ENCODE peak calls at places on chromosomes 6 and 20, in seven cellular contexts. T is stomach, D is trophoblast cell, Q is RPMI8226, I is BE2C, C is H54, O is endodermal cell. W is an unnamed sample.

GRCh38 chr6:121951918-121952379 is 447.5 kb upstream of the HSF2 start:
- DNase-seq in T (no peak), D (no peak), Q (no peak), I (no peak), C (peak; percentile 9), O (no peak), W (no peak)

GRCh38 chr20:50932016-50932338 is 740 bp upstream of the ADNP start:
- DNase-seq in T (no peak), D (no peak), Q (no peak), I (no peak), C (no peak), O (no peak), W (no peak)

GRCh38 chr6:90028995-90029635 is 134.8 kb downstream of the GJA10 start:
- DNase-seq in T (no peak), D (no peak), Q (no peak), I (no peak), C (no peak), O (no peak), W (no peak)

GRCh38 chr6:6629416-6629815 is 40.9 kb downstream of the LY86 start:
- DNase-seq in T (no peak), D (no peak), Q (no peak), I (no peak), C (no peak), O (peak; percentile 24), W (no peak)

GRCh38 chr6:97437087-97437486 is 154.1 kb upstream of the MMS22L start:
- DNase-seq in T (no peak), D (no peak), Q (no peak), I (no peak), C (no peak), O (no peak), W (no peak)

GRCh38 chr6:21836772-21837460 is 243.4 kb downstream of the SOX4 start:
- DNase-seq in T (no peak), D (peak; percentile 40), Q (no peak), I (peak; percentile 26), C (no peak), O (no peak), W (no peak)

GRCh38 chr6:43396408-43397149 is 27.1 kb upstream of the ZNF318 start:
- DNase-seq in T (peak; percentile 40), D (peak; percentile 59), Q (no peak), I (no peak), C (no peak), O (no peak), W (no peak)

GRCh38 chr6:89375427-89375868 is 22.9 kb upstream of the UBE2J1 start:
- DNase-seq in T (peak; percentile 71), D (peak; percentile 28), Q (peak; percentile 83), I (peak; percentile 74), C (no peak), O (peak; percentile 94), W (peak; percentile 93)

GRCh38 chr6:152636675-152637421 is at the start of gene SYNE1:
- DNase-seq in T (peak; percentile 57), D (peak; percentile 2), Q (no peak), I (peak; percentile 37), C (peak; percentile 6), O (peak; percentile 79), W (no peak)

GRCh38 chr20:53580376-53581111 is 13.1 kb downstream of the ZNF217 start:
- DNase-seq in T (peak; percentile 19), D (no peak), Q (no peak), I (no peak), C (no peak), O (no peak), W (no peak)

GRCh38 chr20:53907968-53908751 is 162.2 kb downstream of the BCAS1 start:
- DNase-seq in T (no peak), D (no peak), Q (no peak), I (no peak), C (no peak), O (peak; percentile 20), W (no peak)

GRCh38 chr6:116500969-116501433 is 10.4 kb upstream of the CALHM5 start:
- DNase-seq in T (no peak), D (no peak), Q (no peak), I (no peak), C (no peak), O (no peak), W (no peak)

GRCh38 chr20:38137441-38138037 is 27.5 kb downstream of the TGM2 start:
- DNase-seq in T (no peak), D (no peak), Q (no peak), I (no peak), C (no peak), O (no peak), W (no peak)

GRCh38 chr20:64027981-64028685 is 7.8 kb upstream of the C20orf204 start:
- DNase-seq in T (no peak), D (no peak), Q (no peak), I (peak; percentile 64), C (no peak), O (no peak), W (no peak)

GRCh38 chr6:146154197-146154596 is 125.3 kb downstream of the GRM1 start:
- DNase-seq in T (no peak), D (no peak), Q (no peak), I (no peak), C (no peak), O (peak; percentile 64), W (peak; percentile 23)

GRCh38 chr20:16158090-16158975 is 414.9 kb downstream of the KIF16B start:
- DNase-seq in T (no peak), D (no peak), Q (no peak), I (peak; percentile 29), C (no peak), O (no peak), W (no peak)

GRCh38 chr20:1700990-1701389 is 43.4 kb upstream of the SIRPG start:
- DNase-seq in T (no peak), D (no peak), Q (no peak), I (no peak), C (no peak), O (no peak), W (no peak)

GRCh38 chr6:17156966-17157365 is 55.1 kb downstream of the STMND1 start:
- DNase-seq in T (no peak), D (no peak), Q (no peak), I (no peak), C (no peak), O (no peak), W (no peak)

GRCh38 chr6:78629154-78629721 is 238.1 kb upstream of the IRAK1BP1 start:
- DNase-seq in T (no peak), D (no peak), Q (no peak), I (no peak), C (no peak), O (peak; percentile 61), W (no peak)

GRCh38 chr6:151808331-151809241 is 1.1 kb downstream of the ESR1 start:
- DNase-seq in T (no peak), D (no peak), Q (no peak), I (no peak), C (no peak), O (peak; percentile 70), W (peak; percentile 18)

GRCh38 chr20:10060223-10060622 is 25.4 kb downstream of the ANKEF1 start:
- DNase-seq in T (no peak), D (no peak), Q (peak; percentile 5), I (peak; percentile 65), C (no peak), O (no peak), W (peak; percentile 27)

GRCh38 chr6:143243786-143244185 is 183.1 kb downstream of the AIG1 start:
- DNase-seq in T (no peak), D (no peak), Q (no peak), I (no peak), C (no peak), O (no peak), W (no peak)

GRCh38 chr6:106751501-106752252 is 122.3 kb downstream of the QRSL1 start:
- DNase-seq in T (peak; percentile 85), D (peak; percentile 95), Q (no peak), I (no peak), C (peak; percentile 9), O (no peak), W (no peak)

GRCh38 chr6:106470811-106471210 is 110.3 kb downstream of the CRYBG1 start:
- DNase-seq in T (no peak), D (no peak), Q (no peak), I (no peak), C (no peak), O (no peak), W (no peak)

GRCh38 chr20:34541917-34542316 is 16.6 kb upstream of the MAP1LC3A start:
- DNase-seq in T (no peak), D (no peak), Q (no peak), I (no peak), C (no peak), O (no peak), W (no peak)

GRCh38 chr6:143754204-143754603 is 76.4 kb downstream of the PHACTR2 start:
- DNase-seq in T (no peak), D (no peak), Q (no peak), I (no peak), C (no peak), O (no peak), W (no peak)

GRCh38 chr6:90369024-90369519 is 72.4 kb upstream of the BACH2 start:
- DNase-seq in T (peak; percentile 27), D (peak; percentile 89), Q (peak; percentile 86), I (no peak), C (peak; percentile 35), O (peak; percentile 80), W (peak; percentile 97)

GRCh38 chr6:20564777-20565176 is 30.5 kb downstream of the CDKAL1 start:
- DNase-seq in T (no peak), D (no peak), Q (no peak), I (no peak), C (no peak), O (no peak), W (no peak)

GRCh38 chr20:40188319-40188718 is 500.7 kb downstream of the MAFB start:
- DNase-seq in T (no peak), D (no peak), Q (no peak), I (no peak), C (no peak), O (no peak), W (no peak)

GRCh38 chr6:25066593-25066992 is 130.8 kb upstream of the RIPOR2 start:
- DNase-seq in T (no peak), D (no peak), Q (no peak), I (no peak), C (no peak), O (no peak), W (no peak)

GRCh38 chr20:844473-845225 is 11.1 kb downstream of the FAM110A start:
- DNase-seq in T (peak; percentile 96), D (peak; percentile 85), Q (no peak), I (peak; percentile 90), C (peak; percentile 90), O (peak; percentile 97), W (peak; percentile 79)

GRCh38 chr6:136784910-136785746 is 7.1 kb downstream of the MAP3K5 start:
- DNase-seq in T (peak; percentile 61), D (no peak), Q (peak; percentile 62), I (no peak), C (no peak), O (no peak), W (no peak)

GRCh38 chr6:87658516-87658915 is 43.5 kb downstream of the AKIRIN2 start:
- DNase-seq in T (no peak), D (no peak), Q (no peak), I (no peak), C (no peak), O (no peak), W (no peak)

W was measured in MM.1S.